ENCODE peak calls at places on chromosome 13, in ten cellular contexts. One of them, this sample, is unnamed.

GRCh38 chr13:85303630-85304029 is 495.6 kb downstream of the SLITRK6 start:
- DNase-seq in astrocyte of the spinal cord: no peak
- DNase-seq in left ventricle myocardium inferior: no peak
- DNase-seq in PC-9: no peak
- DNase-seq in esophagus squamous epithelium: no peak
- DNase-seq in cardiac fibroblast: no peak
- DNase-seq in endothelial cell: no peak
- DNase-seq in neural progenitor cell: no peak
- DNase-seq in GM20000: no peak
- DNase-seq in CD8-positive, alpha-beta T cell: no peak
- DNase-seq in this sample: no peak

GRCh38 chr13:43686557-43686956 is 100.2 kb downstream of the ENOX1 start:
- DNase-seq in left ventricle myocardium inferior: peak
- DNase-seq in cardiac fibroblast: peak
- DNase-seq in endothelial cell: no peak
- DNase-seq in neural progenitor cell: no peak
- DNase-seq in esophagus squamous epithelium: no peak
- DNase-seq in astrocyte of the spinal cord: peak
- DNase-seq in CD8-positive, alpha-beta T cell: no peak
- DNase-seq in GM20000: no peak
- DNase-seq in PC-9: peak
- DNase-seq in this sample: no peak

GRCh38 chr13:42997381-42997780 is 5.3 kb upstream of the EPSTI1 start:
- DNase-seq in neural progenitor cell: no peak
- DNase-seq in esophagus squamous epithelium: no peak
- DNase-seq in PC-9: no peak
- DNase-seq in left ventricle myocardium inferior: no peak
- DNase-seq in CD8-positive, alpha-beta T cell: no peak
- DNase-seq in cardiac fibroblast: peak
- DNase-seq in astrocyte of the spinal cord: peak
- DNase-seq in GM20000: peak
- DNase-seq in endothelial cell: no peak
- DNase-seq in this sample: no peak

GRCh38 chr13:32600891-32601290 is 14.6 kb downstream of the PDS5B start:
- DNase-seq in GM20000: no peak
- DNase-seq in astrocyte of the spinal cord: no peak
- DNase-seq in left ventricle myocardium inferior: no peak
- DNase-seq in esophagus squamous epithelium: no peak
- DNase-seq in cardiac fibroblast: no peak
- DNase-seq in neural progenitor cell: no peak
- DNase-seq in endothelial cell: no peak
- DNase-seq in CD8-positive, alpha-beta T cell: no peak
- DNase-seq in PC-9: no peak
- DNase-seq in this sample: no peak

GRCh38 chr13:104301216-104301975 is 1235.2 kb upstream of the SLC10A2 start:
- DNase-seq in endothelial cell: no peak
- DNase-seq in left ventricle myocardium inferior: no peak
- DNase-seq in esophagus squamous epithelium: no peak
- DNase-seq in cardiac fibroblast: no peak
- DNase-seq in astrocyte of the spinal cord: peak
- DNase-seq in PC-9: no peak
- DNase-seq in GM20000: no peak
- DNase-seq in CD8-positive, alpha-beta T cell: no peak
- DNase-seq in neural progenitor cell: no peak
- DNase-seq in this sample: no peak

GRCh38 chr13:106612688-106613087 is 44.8 kb upstream of the ARGLU1 start:
- DNase-seq in CD8-positive, alpha-beta T cell: no peak
- DNase-seq in neural progenitor cell: no peak
- DNase-seq in PC-9: no peak
- DNase-seq in endothelial cell: no peak
- DNase-seq in cardiac fibroblast: peak
- DNase-seq in GM20000: no peak
- DNase-seq in esophagus squamous epithelium: no peak
- DNase-seq in astrocyte of the spinal cord: no peak
- DNase-seq in left ventricle myocardium inferior: peak
- DNase-seq in this sample: no peak

GRCh38 chr13:67549331-67549730 is 319.2 kb upstream of the PCDH9 start:
- DNase-seq in GM20000: no peak
- DNase-seq in left ventricle myocardium inferior: no peak
- DNase-seq in neural progenitor cell: no peak
- DNase-seq in astrocyte of the spinal cord: peak
- DNase-seq in PC-9: no peak
- DNase-seq in esophagus squamous epithelium: no peak
- DNase-seq in endothelial cell: no peak
- DNase-seq in CD8-positive, alpha-beta T cell: no peak
- DNase-seq in cardiac fibroblast: peak
- DNase-seq in this sample: no peak

GRCh38 chr13:70183041-70183440 is 74.8 kb upstream of the KLHL1 start:
- DNase-seq in CD8-positive, alpha-beta T cell: no peak
- DNase-seq in astrocyte of the spinal cord: peak
- DNase-seq in endothelial cell: no peak
- DNase-seq in esophagus squamous epithelium: no peak
- DNase-seq in neural progenitor cell: no peak
- DNase-seq in PC-9: no peak
- DNase-seq in cardiac fibroblast: no peak
- DNase-seq in left ventricle myocardium inferior: no peak
- DNase-seq in GM20000: no peak
- DNase-seq in this sample: no peak

GRCh38 chr13:33953203-33953602 is 135.3 kb downstream of the RFC3 start:
- DNase-seq in cardiac fibroblast: peak
- DNase-seq in left ventricle myocardium inferior: no peak
- DNase-seq in esophagus squamous epithelium: no peak
- DNase-seq in CD8-positive, alpha-beta T cell: no peak
- DNase-seq in astrocyte of the spinal cord: peak
- DNase-seq in PC-9: no peak
- DNase-seq in endothelial cell: no peak
- DNase-seq in GM20000: no peak
- DNase-seq in neural progenitor cell: no peak
- DNase-seq in this sample: no peak

GRCh38 chr13:110528371-110528770 is 33.2 kb downstream of the RAB20 start:
- DNase-seq in PC-9: no peak
- DNase-seq in esophagus squamous epithelium: no peak
- DNase-seq in astrocyte of the spinal cord: no peak
- DNase-seq in endothelial cell: no peak
- DNase-seq in CD8-positive, alpha-beta T cell: no peak
- DNase-seq in left ventricle myocardium inferior: no peak
- DNase-seq in GM20000: no peak
- DNase-seq in neural progenitor cell: no peak
- DNase-seq in cardiac fibroblast: peak
- DNase-seq in this sample: no peak

GRCh38 chr13:45296259-45296658 is 44.7 kb downstream of the TPT1 start:
- DNase-seq in astrocyte of the spinal cord: no peak
- DNase-seq in cardiac fibroblast: peak
- DNase-seq in PC-9: no peak
- DNase-seq in GM20000: no peak
- DNase-seq in CD8-positive, alpha-beta T cell: no peak
- DNase-seq in esophagus squamous epithelium: no peak
- DNase-seq in endothelial cell: no peak
- DNase-seq in neural progenitor cell: no peak
- DNase-seq in left ventricle myocardium inferior: no peak
- DNase-seq in this sample: no peak

GRCh38 chr13:28429096-28429495 is 65.8 kb downstream of the FLT1 start:
- DNase-seq in endothelial cell: no peak
- DNase-seq in left ventricle myocardium inferior: no peak
- DNase-seq in esophagus squamous epithelium: no peak
- DNase-seq in cardiac fibroblast: no peak
- DNase-seq in PC-9: no peak
- DNase-seq in neural progenitor cell: no peak
- DNase-seq in GM20000: no peak
- DNase-seq in CD8-positive, alpha-beta T cell: no peak
- DNase-seq in astrocyte of the spinal cord: no peak
- DNase-seq in this sample: no peak
- TF ChIP-seq CTCF in endothelial cell: no peak
- TF ChIP-seq CTCF in left ventricle myocardium inferior: no peak
- TF ChIP-seq CTCF in esophagus squamous epithelium: no peak
- TF ChIP-seq CTCF in cardiac fibroblast: no peak
- TF ChIP-seq CTCF in PC-9: no peak
- TF ChIP-seq CTCF in neural progenitor cell: no peak
- TF ChIP-seq CTCF in GM20000: no peak
- TF ChIP-seq CTCF in CD8-positive, alpha-beta T cell: no peak
- TF ChIP-seq CTCF in astrocyte of the spinal cord: no peak
- TF ChIP-seq CTCF in this sample: no peak

DNA sequence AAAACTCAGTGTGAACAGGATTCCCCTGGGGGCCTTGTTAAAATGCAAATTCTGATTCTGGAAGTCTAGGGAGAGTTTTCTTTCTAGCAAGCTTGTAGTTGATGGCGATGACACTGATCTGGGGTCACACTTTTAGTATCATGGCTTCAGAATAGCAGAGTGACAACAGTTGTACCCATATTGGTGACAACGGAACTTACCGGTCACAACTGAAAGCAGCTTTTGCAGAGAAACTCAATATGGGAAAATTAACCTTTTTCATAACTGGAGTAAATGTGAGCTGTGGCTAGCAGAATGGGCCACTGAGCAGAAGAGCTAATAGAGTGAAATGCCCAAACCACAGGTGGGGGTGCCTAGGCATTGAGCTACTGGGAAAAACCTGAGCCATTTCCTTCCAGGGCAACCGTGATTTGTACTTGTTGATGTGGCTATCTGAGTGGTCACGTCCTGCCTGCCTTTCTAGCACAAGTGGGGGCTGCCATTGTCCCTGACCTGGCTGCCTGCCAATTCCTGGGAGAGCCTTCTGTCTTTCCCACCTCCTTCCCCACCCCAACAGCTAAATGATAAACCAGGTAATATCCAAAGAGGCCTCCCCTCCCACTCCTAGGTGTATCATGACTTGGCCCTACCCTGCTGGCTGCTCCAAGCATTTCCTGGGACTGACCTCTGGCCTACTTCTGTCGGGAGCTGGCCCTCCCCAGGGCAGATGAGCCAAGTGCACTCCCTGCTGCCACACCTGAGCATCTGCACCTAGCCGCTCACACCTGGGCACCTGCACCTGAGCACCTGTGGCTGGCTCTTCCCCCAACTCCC is 1.7 kb upstream of the SLC10A2 start:
- DNase-seq in cardiac fibroblast: no peak
- DNase-seq in endothelial cell: no peak
- DNase-seq in astrocyte of the spinal cord: no peak
- DNase-seq in CD8-positive, alpha-beta T cell: no peak
- DNase-seq in GM20000: peak
- DNase-seq in esophagus squamous epithelium: no peak
- DNase-seq in neural progenitor cell: no peak
- DNase-seq in PC-9: peak
- DNase-seq in left ventricle myocardium inferior: no peak
- DNase-seq in this sample: no peak
- TF ChIP-seq CTCF in cardiac fibroblast: no peak
- TF ChIP-seq CTCF in endothelial cell: no peak
- TF ChIP-seq CTCF in astrocyte of the spinal cord: no peak
- TF ChIP-seq CTCF in CD8-positive, alpha-beta T cell: no peak
- TF ChIP-seq CTCF in GM20000: no peak
- TF ChIP-seq CTCF in esophagus squamous epithelium: no peak
- TF ChIP-seq CTCF in neural progenitor cell: no peak
- TF ChIP-seq CTCF in PC-9: peak
- TF ChIP-seq CTCF in left ventricle myocardium inferior: no peak
- TF ChIP-seq CTCF in this sample: no peak

DNA sequence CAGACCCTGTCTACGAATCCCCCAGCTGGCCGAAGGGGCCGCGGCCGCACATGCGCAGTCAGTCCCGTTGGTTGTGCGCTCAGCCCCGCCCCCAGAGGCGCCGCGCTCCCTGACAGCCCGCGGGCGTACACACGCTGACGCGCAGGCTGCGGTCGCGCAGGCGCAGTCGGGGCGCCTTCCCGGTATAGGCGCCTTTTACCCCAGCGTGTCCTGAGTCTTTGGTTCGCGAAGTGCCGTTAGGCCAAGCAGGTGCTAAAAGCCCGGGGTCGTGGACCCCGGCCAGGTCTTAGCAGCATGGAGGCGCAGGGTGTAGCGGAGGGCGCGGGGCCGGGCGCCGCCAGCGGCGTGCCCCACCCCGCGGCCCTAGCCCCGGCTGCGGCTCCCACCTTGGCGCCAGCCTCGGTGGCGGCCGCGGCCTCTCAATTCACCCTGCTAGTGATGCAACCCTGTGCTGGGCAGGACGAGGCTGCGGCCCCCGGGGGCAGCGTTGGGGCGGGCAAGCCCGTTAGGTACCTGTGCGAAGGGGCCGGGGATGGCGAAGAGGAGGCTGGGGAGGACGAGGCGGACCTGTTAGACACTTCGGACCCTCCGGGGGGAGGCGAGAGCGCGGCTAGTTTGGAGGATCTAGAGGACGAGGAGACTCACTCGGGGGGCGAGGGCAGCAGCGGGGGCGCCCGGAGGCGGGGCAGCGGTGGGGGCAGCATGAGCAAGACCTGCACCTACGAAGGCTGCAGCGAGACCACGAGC is at the start of gene RFXAP:
- DNase-seq in cardiac fibroblast: peak
- DNase-seq in PC-9: peak
- DNase-seq in CD8-positive, alpha-beta T cell: peak
- DNase-seq in left ventricle myocardium inferior: peak
- DNase-seq in neural progenitor cell: peak
- DNase-seq in endothelial cell: peak
- DNase-seq in GM20000: peak
- DNase-seq in esophagus squamous epithelium: peak
- DNase-seq in astrocyte of the spinal cord: peak
- DNase-seq in this sample: peak
- TF ChIP-seq CTCF in cardiac fibroblast: no peak
- TF ChIP-seq CTCF in PC-9: no peak
- TF ChIP-seq CTCF in CD8-positive, alpha-beta T cell: no peak
- TF ChIP-seq CTCF in left ventricle myocardium inferior: peak
- TF ChIP-seq CTCF in neural progenitor cell: peak
- TF ChIP-seq CTCF in endothelial cell: no peak
- TF ChIP-seq CTCF in GM20000: no peak
- TF ChIP-seq CTCF in esophagus squamous epithelium: no peak
- TF ChIP-seq CTCF in astrocyte of the spinal cord: no peak
- TF ChIP-seq CTCF in this sample: no peak

GRCh38 chr13:113084094-113084942 is 21.3 kb upstream of the F7 start:
- DNase-seq in GM20000: no peak
- DNase-seq in esophagus squamous epithelium: no peak
- DNase-seq in PC-9: no peak
- DNase-seq in astrocyte of the spinal cord: no peak
- DNase-seq in CD8-positive, alpha-beta T cell: peak
- DNase-seq in cardiac fibroblast: no peak
- DNase-seq in neural progenitor cell: no peak
- DNase-seq in left ventricle myocardium inferior: no peak
- DNase-seq in endothelial cell: no peak
- DNase-seq in this sample: no peak
- TF ChIP-seq CTCF in GM20000: no peak
- TF ChIP-seq CTCF in esophagus squamous epithelium: no peak
- TF ChIP-seq CTCF in PC-9: peak
- TF ChIP-seq CTCF in astrocyte of the spinal cord: peak
- TF ChIP-seq CTCF in CD8-positive, alpha-beta T cell: no peak
- TF ChIP-seq CTCF in cardiac fibroblast: peak
- TF ChIP-seq CTCF in neural progenitor cell: peak
- TF ChIP-seq CTCF in left ventricle myocardium inferior: no peak
- TF ChIP-seq CTCF in endothelial cell: peak
- TF ChIP-seq CTCF in this sample: no peak

This sample was measured in activated B cell treated with CpG ODN at 0.5 μM for 24 hours.